ENCODE peak calls at places on chromosomes 13 and 19, in seven cellular contexts. F is astrocyte of the hippocampus; V is NCI-H345; B is stimulated activated CD4-positive, alpha-beta T cell treated with anti-CD3 and anti-CD28 coated beads, Interleukin-15, amount 100 ng/mL, for 24 hours; Y is psoas muscle; D is activated CD4-positive, alpha-beta T cell treated with anti-CD3 and anti-CD28 coated beads for 36 hours; C is retina. K is an unnamed sample.

GRCh38 chr13:74434782-74435181 is 300.6 kb upstream of the KLF12 start:
- DNase-seq in Y (no peak), B (no peak), V (no peak), C (no peak), F (no peak), D (no peak), K (no peak)

GRCh38 chr13:35093356-35093755 is 151.3 kb downstream of the NBEA start:
- DNase-seq in C (no peak), B (no peak), V (no peak), F (no peak), D (no peak), Y (no peak), K (no peak)

GRCh38 chr19:6466526-6467248 is 2.6 kb downstream of the CRB3 start:
- DNase-seq in D (no peak), V (no peak), C (no peak), B (no peak), F (no peak), Y (no peak), K (no peak)

GRCh38 chr19:1648156-1648925 is 4.1 kb downstream of the TCF3 start:
- DNase-seq in V (no peak), F (no peak), C (no peak), Y (no peak), B (no peak), D (no peak), K (no peak)

GRCh38 chr19:5823579-5824281 is 15.8 kb downstream of the FUT6 start:
- DNase-seq in D (no peak), C (no peak), B (no peak), V (no peak), Y (no peak), F (no peak), K (no peak)

GRCh38 chr13:72808917-72809500 is 27.1 kb downstream of the PIBF1 start:
- DNase-seq in F (peak), Y (no peak), C (peak), V (peak), D (no peak), B (no peak), K (peak)

GRCh38 chr13:59358014-59358413 is 805.7 kb downstream of the DIAPH3 start:
- DNase-seq in C (no peak), F (peak), V (no peak), B (no peak), Y (no peak), D (no peak), K (no peak)

GRCh38 chr19:11480927-11481776 is at the start of gene ELAVL3:
- DNase-seq in F (no peak), C (peak), B (peak), D (peak), V (peak), Y (no peak), K (no peak)

GRCh38 chr19:41089955-41090354 is 1.7 kb downstream of the CYP2A13 start:
- DNase-seq in V (no peak), B (no peak), Y (no peak), C (no peak), F (no peak), D (peak), K (no peak)

GRCh38 chr13:40503966-40504591 is 162.4 kb downstream of the FOXO1 start:
- DNase-seq in V (no peak), C (no peak), Y (no peak), D (no peak), F (peak), B (no peak), K (no peak)

GRCh38 chr13:29924482-29924884 is 74.1 kb upstream of the UBL3 start:
- DNase-seq in D (no peak), F (peak), V (peak), Y (no peak), C (no peak), B (no peak), K (no peak)

GRCh38 chr13:30027569-30028455 is 177.4 kb upstream of the UBL3 start:
- DNase-seq in Y (no peak), C (no peak), B (no peak), V (no peak), F (no peak), D (no peak), K (no peak)

GRCh38 chr13:46964789-46965527 is 68.1 kb upstream of the HTR2A start:
- DNase-seq in V (no peak), D (no peak), Y (no peak), B (no peak), C (no peak), F (peak), K (no peak)

GRCh38 chr13:70424428-70424827 is 316.2 kb upstream of the KLHL1 start:
- DNase-seq in V (peak), Y (no peak), F (no peak), C (no peak), D (no peak), B (no peak), K (no peak)

GRCh38 chr19:44808463-44809371 is at the start of gene BCAM:
- DNase-seq in B (no peak), F (peak), D (no peak), V (peak), Y (peak), C (peak), K (peak)

GRCh38 chr19:23996549-23996948 is 81.9 kb downstream of the ZNF726 start:
- DNase-seq in B (no peak), V (no peak), D (peak), C (no peak), Y (no peak), F (no peak), K (no peak)

GRCh38 chr13:40490086-40490723 is 176.2 kb downstream of the FOXO1 start:
- DNase-seq in V (peak), C (no peak), D (peak), F (no peak), Y (no peak), B (peak), K (no peak)

GRCh38 chr13:66673401-66673800 is 556.7 kb downstream of the PCDH9 start:
- DNase-seq in V (no peak), F (peak), C (no peak), B (no peak), D (no peak), Y (no peak), K (peak)

GRCh38 chr19:12886943-12887747 is at the start of gene KLF1:
- DNase-seq in F (no peak), D (no peak), C (no peak), V (no peak), Y (no peak), B (no peak), K (no peak)

GRCh38 chr19:3852614-3853254 is 16.1 kb downstream of the ZFR2 start:
- DNase-seq in B (peak), V (peak), D (peak), F (peak), C (no peak), Y (no peak), K (no peak)

GRCh38 chr13:28953714-28954113 is 133.6 kb downstream of the MTUS2 start:
- DNase-seq in Y (no peak), V (no peak), D (no peak), C (no peak), B (no peak), F (no peak), K (no peak)

GRCh38 chr13:44040070-44040753 is 160.5 kb downstream of the LACC1 start:
- DNase-seq in F (no peak), C (no peak), D (no peak), B (no peak), V (no peak), Y (no peak), K (no peak)

GRCh38 chr13:26221399-26221720 is 754 bp downstream of the RNF6 start:
- DNase-seq in D (no peak), F (no peak), C (no peak), Y (no peak), B (no peak), V (peak), K (no peak)

GRCh38 chr13:39306639-39307589 is 268.7 kb downstream of the NHLRC3 start:
- DNase-seq in F (no peak), D (peak), Y (no peak), C (peak), V (no peak), B (peak), K (no peak)

GRCh38 chr19:50702870-50703829 is 16.5 kb downstream of the SHANK1 start:
- DNase-seq in F (no peak), V (no peak), Y (peak), B (no peak), D (no peak), C (no peak), K (no peak)

GRCh38 chr19:30880151-30880550 is 469.1 kb downstream of the TSHZ3 start:
- DNase-seq in Y (no peak), V (no peak), C (no peak), D (no peak), F (no peak), B (no peak), K (no peak)

GRCh38 chr13:30037766-30038165 is 187.3 kb upstream of the UBL3 start:
- DNase-seq in Y (no peak), F (peak), C (no peak), V (no peak), B (no peak), D (no peak), K (no peak)

GRCh38 chr19:48678201-48678600 is 5.4 kb upstream of the NTN5 start:
- DNase-seq in Y (no peak), F (no peak), D (no peak), C (no peak), V (no peak), B (no peak), K (no peak)

GRCh38 chr13:76829572-76830327 is 56.5 kb downstream of the KCTD12 start:
- DNase-seq in B (no peak), D (no peak), Y (no peak), F (no peak), C (no peak), V (no peak), K (peak)

GRCh38 chr13:93794197-93794885 is 567.7 kb downstream of the GPC6 start:
- DNase-seq in V (no peak), B (peak), D (peak), F (no peak), Y (no peak), C (no peak), K (no peak)

GRCh38 chr13:100542546-100543156 is 45.9 kb downstream of the GGACT start:
- DNase-seq in Y (no peak), V (no peak), C (no peak), F (peak), B (no peak), D (peak), K (no peak)

GRCh38 chr19:2109278-2109864 is 12.7 kb downstream of the IZUMO4 start:
- DNase-seq in B (no peak), D (no peak), C (no peak), F (no peak), Y (no peak), V (no peak), K (no peak)

GRCh38 chr19:38917921-38918491 is 6.0 kb upstream of the CCER2 start:
- DNase-seq in Y (no peak), F (no peak), C (no peak), V (no peak), B (no peak), D (no peak), K (peak)

GRCh38 chr13:25927966-25928365 is 123.8 kb downstream of the SHISA2 start:
- DNase-seq in B (no peak), F (no peak), Y (no peak), C (peak), V (no peak), D (no peak), K (no peak)

GRCh38 chr13:99087954-99088491 is 110.2 kb upstream of the DOCK9 start:
- DNase-seq in V (peak), F (no peak), B (peak), D (peak), C (no peak), Y (no peak), K (peak)

GRCh38 chr19:6613711-6614110 is 22.8 kb upstream of the CD70 start:
- DNase-seq in F (no peak), Y (no peak), V (no peak), D (peak), B (peak), C (no peak), K (no peak)